ENCODE peak calls at places on chromosomes 7 and 10, in five cellular contexts. M is pancreas, R is tibial nerve, O is AG04449, A is cardiac muscle cell. J is an unnamed sample.

GRCh38 chr7:77349141-77349540 is 67.0 kb downstream of the GSAP start:
- DNase-seq in M (no peak), R (no peak), O (no peak), A (peak; percentile 60), J (no peak)

GRCh38 chr10:97427571-97428179 is 1.7 kb downstream of the PGAM1 start:
- DNase-seq in M (peak; percentile 38), R (no peak), O (no peak), A (peak; percentile 52), J (peak; percentile 46)

GRCh38 chr7:36852931-36853330 is 128.6 kb upstream of the AOAH start:
- DNase-seq in M (no peak), R (no peak), O (no peak), A (no peak), J (no peak)

GRCh38 chr7:76048668-76048988 is 722 bp downstream of the MDH2 start:
- DNase-seq in M (peak; percentile 26), R (no peak), O (no peak), A (no peak), J (no peak)

GRCh38 chr10:52755297-52756062 is 17.1 kb downstream of the MBL2 start:
- DNase-seq in M (no peak), R (no peak), O (peak; percentile 47), A (peak; percentile 94), J (peak; percentile 33)

GRCh38 chr7:158732483-158733219 is 28.0 kb upstream of the NCAPG2 start:
- DNase-seq in M (no peak), R (no peak), O (no peak), A (no peak), J (no peak)

GRCh38 chr7:191105-192034 is 1.0 kb upstream of the FAM20C start:
- DNase-seq in M (no peak), R (no peak), O (peak; percentile 50), A (peak; percentile 89), J (peak; percentile 97)

GRCh38 chr7:155343661-155344121 is 46.0 kb downstream of the INSIG1 start:
- DNase-seq in M (no peak), R (no peak), O (no peak), A (no peak), J (no peak)

GRCh38 chr10:21183025-21183424 is 285.9 kb upstream of the NEBL start:
- DNase-seq in M (no peak), R (no peak), O (no peak), A (no peak), J (peak; percentile 55)

GRCh38 chr10:92081641-92082040 is 158.1 kb downstream of the BTAF1 start:
- DNase-seq in M (no peak), R (no peak), O (no peak), A (no peak), J (peak; percentile 4)

GRCh38 chr10:78044699-78045098 is 11.0 kb downstream of the RPS24 start:
- DNase-seq in M (no peak), R (no peak), O (no peak), A (peak; percentile 44), J (no peak)

GRCh38 chr10:70664702-70665195 is 7.6 kb upstream of the ADAMTS14 start:
- DNase-seq in M (no peak), R (no peak), O (peak; percentile 97), A (peak; percentile 94), J (peak; percentile 99)

GRCh38 chr7:155191901-155192478 is 105.7 kb upstream of the INSIG1 start:
- DNase-seq in M (no peak), R (no peak), O (no peak), A (no peak), J (no peak)

GRCh38 chr10:113610636-113611601 is 52.9 kb downstream of the NRAP start:
- DNase-seq in M (peak; percentile 22), R (no peak), O (no peak), A (no peak), J (no peak)

GRCh38 chr10:3777876-3778707 is 6.9 kb downstream of the KLF6 start:
- DNase-seq in M (no peak), R (no peak), O (no peak), A (peak; percentile 25), J (peak; percentile 36)

GRCh38 chr10:43244783-43245182 is 22.1 kb downstream of the RASGEF1A start:
- DNase-seq in M (no peak), R (no peak), O (no peak), A (no peak), J (no peak)

GRCh38 chr7:98357751-98358161 is 43.1 kb downstream of the BAIAP2L1 start:
- DNase-seq in M (peak; percentile 59), R (no peak), O (no peak), A (peak; percentile 60), J (peak; percentile 72)

GRCh38 chr7:37216156-37216839 is 232.4 kb downstream of the ELMO1 start:
- DNase-seq in M (no peak), R (no peak), O (no peak), A (peak; percentile 87), J (peak; percentile 60)

GRCh38 chr10:112446855-112447691 is at the start of the genes VTI1A and ZDHHC6:
- DNase-seq in M (peak; percentile 83), R (peak; percentile 63), O (no peak), A (peak; percentile 88), J (peak; percentile 80)
- TF ChIP-seq CTCF in M (no peak), R (no peak), O (peak; percentile 46), A (peak; percentile 45), J (peak; percentile 23)

DNA sequence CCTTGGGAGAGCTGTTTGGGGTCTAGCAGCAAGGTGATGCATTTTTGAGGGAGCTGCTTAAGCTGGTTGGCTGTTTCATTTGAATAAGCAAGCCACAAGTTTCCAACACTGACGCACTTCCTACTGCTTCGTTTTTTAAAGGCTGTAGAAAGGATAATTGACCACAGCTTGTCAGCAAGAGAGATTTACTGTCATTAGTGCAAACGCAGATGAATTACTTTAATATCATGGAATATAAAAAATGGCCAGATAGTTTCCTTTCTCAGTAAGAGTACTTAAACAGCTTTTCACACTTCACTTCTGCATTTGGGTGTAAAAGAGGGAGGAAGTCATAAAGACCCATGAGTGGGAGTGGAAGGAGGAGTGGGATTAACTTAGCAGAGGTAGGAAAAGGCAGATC is 61.5 kb downstream of the FZD1 start:
- DNase-seq in M (no peak), R (no peak), O (no peak), A (peak; percentile 28), J (peak; percentile 58)
- H3K4me3 ChIP-seq in M (no peak overlapping the region), R (no peak overlapping the region), O (no peak overlapping the region), A (no peak overlapping the region), J (no peak overlapping the region)

GRCh38 chr7:45893374-45893995 is 5.2 kb downstream of the IGFBP1 start:
- DNase-seq in M (no peak), R (no peak), O (no peak), A (no peak), J (no peak)

GRCh38 chr7:45892407-45893035 is 4.2 kb downstream of the IGFBP1 start:
- DNase-seq in M (no peak), R (no peak), O (no peak), A (no peak), J (no peak)

GRCh38 chr7:45890902-45891461 is 2.7 kb downstream of the IGFBP1 start:
- DNase-seq in M (no peak), R (no peak), O (no peak), A (peak; percentile 64), J (peak; percentile 57)

GRCh38 chr7:45890125-45890901 is 2.0 kb downstream of the IGFBP1 start:
- DNase-seq in M (no peak), R (no peak), O (no peak), A (no peak), J (no peak)

GRCh38 chr7:45891462-45892402 is 3.4 kb downstream of the IGFBP1 start:
- DNase-seq in M (no peak), R (no peak), O (no peak), A (no peak), J (no peak)
- TF ChIP-seq CTCF in M (no peak), R (no peak), O (no peak), A (no peak), J (no peak)

GRCh38 chr10:129468187-129468586 is 1.1 kb downstream of the MGMT start:
- DNase-seq in M (no peak), R (no peak), O (no peak), A (no peak), J (no peak)
- H3K4me3 ChIP-seq in M (no peak overlapping the region), R (no peak overlapping the region), O (no peak overlapping the region), A (no peak overlapping the region), J (no peak overlapping the region)

GRCh38 chr7:106050002-106050742 is 61.9 kb downstream of the SYPL1 start:
- DNase-seq in M (no peak), R (no peak), O (no peak), A (peak; percentile 93), J (peak; percentile 79)
- TF ChIP-seq CTCF in M (no peak), R (no peak), O (peak; percentile 45), A (peak; percentile 56), J (peak; percentile 26)

GRCh38 chr7:150799741-150800575 is at the start of gene TMEM176B:
- DNase-seq in M (peak; percentile 45), R (no peak), O (no peak), A (no peak), J (no peak)
- H3K4me3 ChIP-seq in M (peak within 1 kb of the TSS; percentile 60), R (peak within 1 kb of the TSS; percentile 58), O (no peak within 1 kb of the TSS), A (peak within 1 kb of the TSS; percentile 36), J (peak within 1 kb of the TSS; percentile 41)

GRCh38 chr7:2979276-2979675 is 64.4 kb downstream of the CARD11 start:
- DNase-seq in M (no peak), R (no peak), O (no peak), A (no peak), J (no peak)
- TF ChIP-seq CTCF in M (no peak), R (no peak), O (no peak), A (no peak), J (no peak)

DNA sequence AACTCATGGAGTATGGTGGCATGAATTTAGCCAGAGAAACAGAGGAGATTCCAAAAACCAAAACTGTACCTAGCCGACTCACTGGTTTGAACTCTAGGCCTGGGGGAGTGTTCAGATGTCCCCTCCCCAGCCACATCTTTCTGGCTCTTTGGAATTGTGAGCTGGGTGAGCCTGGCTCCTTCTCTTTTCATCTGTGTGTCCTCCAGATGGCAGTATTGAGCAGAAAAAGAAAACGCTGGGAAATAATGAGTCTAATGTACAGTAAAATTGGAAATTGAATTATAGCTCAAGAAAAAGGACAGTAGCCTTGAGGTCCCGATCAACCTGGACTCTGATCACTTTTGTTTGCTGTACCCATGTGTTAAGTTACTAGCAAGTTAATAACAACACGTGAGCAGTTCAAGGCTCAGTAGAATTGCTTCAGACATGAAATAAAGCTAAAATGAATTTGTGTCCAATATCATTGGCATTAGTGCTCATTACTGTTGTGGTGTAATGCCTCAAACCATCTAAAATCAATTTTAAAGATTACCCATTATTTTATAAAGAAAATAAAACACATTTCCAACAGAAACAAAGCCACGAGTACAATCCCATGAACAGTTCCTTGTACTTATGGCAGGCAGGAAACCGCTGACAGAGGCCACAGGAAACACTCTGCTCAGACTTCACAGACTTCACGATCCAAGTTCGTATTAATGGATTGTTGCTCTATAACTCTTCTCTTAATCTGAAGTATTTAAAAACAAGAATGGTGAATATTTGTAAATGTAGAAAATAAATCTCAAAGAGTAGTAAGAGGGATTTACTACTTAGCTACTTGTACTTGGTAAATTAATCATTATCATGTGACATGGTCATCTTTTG is 78.1 kb downstream of the SNX10 start:
- DNase-seq in M (peak; percentile 43), R (no peak), O (no peak), A (peak; percentile 59), J (peak; percentile 46)
- H3K4me3 ChIP-seq in M (no peak overlapping the region), R (no peak overlapping the region), O (no peak overlapping the region), A (no peak overlapping the region), J (no peak overlapping the region)

GRCh38 chr10:121639416-121639815 is 41.2 kb upstream of the FGFR2 start:
- DNase-seq in M (no peak), R (no peak), O (no peak), A (no peak), J (no peak)
- TF ChIP-seq CTCF in M (no peak), R (no peak), O (no peak), A (no peak), J (no peak)

J was measured in fibroblast of mammary gland.